ENCODE peak calls at places on chromosomes 5 and 9, in nine cellular contexts. One of them, this sample, is unnamed.

GRCh38 chr5:181098642-181099452 is 32.1 kb downstream of the OR2V1 start:
- DNase-seq in T follicular helper cell: no peak
- DNase-seq in amniotic stem cell: no peak
- DNase-seq in AG08396: no peak
- DNase-seq in C1 segment of cervical spinal cord: no peak
- DNase-seq in memory B cell: no peak
- DNase-seq in colonic mucosa: no peak
- DNase-seq in AG10803: no peak
- DNase-seq in pulmonary artery endothelial cell: no peak
- DNase-seq in this sample: peak

GRCh38 chr5:173760461-173761181 is 127.5 kb upstream of the CPEB4 start:
- DNase-seq in T follicular helper cell: no peak
- DNase-seq in amniotic stem cell: no peak
- DNase-seq in AG08396: no peak
- DNase-seq in C1 segment of cervical spinal cord: no peak
- DNase-seq in memory B cell: no peak
- DNase-seq in colonic mucosa: no peak
- DNase-seq in AG10803: no peak
- DNase-seq in pulmonary artery endothelial cell: no peak
- DNase-seq in this sample: no peak

GRCh38 chr9:93134740-93135444 is 841 bp upstream of the NINJ1 start:
- DNase-seq in T follicular helper cell: no peak
- DNase-seq in amniotic stem cell: no peak
- DNase-seq in AG08396: no peak
- DNase-seq in C1 segment of cervical spinal cord: no peak
- DNase-seq in memory B cell: no peak
- DNase-seq in colonic mucosa: no peak
- DNase-seq in AG10803: no peak
- DNase-seq in pulmonary artery endothelial cell: no peak
- DNase-seq in this sample: no peak

GRCh38 chr9:112127281-112127680 is 47.8 kb downstream of the SUSD1 start:
- DNase-seq in T follicular helper cell: no peak
- DNase-seq in amniotic stem cell: no peak
- DNase-seq in AG08396: no peak
- DNase-seq in C1 segment of cervical spinal cord: no peak
- DNase-seq in memory B cell: no peak
- DNase-seq in colonic mucosa: no peak
- DNase-seq in AG10803: no peak
- DNase-seq in pulmonary artery endothelial cell: no peak
- DNase-seq in this sample: no peak

GRCh38 chr5:43389679-43390329 is 22.4 kb downstream of the CCL28 start:
- DNase-seq in T follicular helper cell: peak
- DNase-seq in amniotic stem cell: peak
- DNase-seq in AG08396: peak
- DNase-seq in C1 segment of cervical spinal cord: no peak
- DNase-seq in memory B cell: peak
- DNase-seq in colonic mucosa: peak
- DNase-seq in AG10803: peak
- DNase-seq in pulmonary artery endothelial cell: peak
- DNase-seq in this sample: peak

GRCh38 chr9:98778711-98779530 is 17.4 kb downstream of the ANKS6 start:
- DNase-seq in T follicular helper cell: no peak
- DNase-seq in amniotic stem cell: no peak
- DNase-seq in AG08396: no peak
- DNase-seq in C1 segment of cervical spinal cord: no peak
- DNase-seq in memory B cell: no peak
- DNase-seq in colonic mucosa: peak
- DNase-seq in AG10803: no peak
- DNase-seq in pulmonary artery endothelial cell: peak
- DNase-seq in this sample: no peak

GRCh38 chr5:21806943-21807342 is 1046.2 kb downstream of the CDH12 start:
- DNase-seq in T follicular helper cell: no peak
- DNase-seq in amniotic stem cell: no peak
- DNase-seq in AG08396: no peak
- DNase-seq in C1 segment of cervical spinal cord: no peak
- DNase-seq in memory B cell: no peak
- DNase-seq in colonic mucosa: no peak
- DNase-seq in AG10803: peak
- DNase-seq in pulmonary artery endothelial cell: no peak
- DNase-seq in this sample: no peak

GRCh38 chr9:113528088-113528487 is 64.6 kb downstream of the RGS3 start:
- DNase-seq in T follicular helper cell: no peak
- DNase-seq in amniotic stem cell: no peak
- DNase-seq in AG08396: no peak
- DNase-seq in C1 segment of cervical spinal cord: no peak
- DNase-seq in memory B cell: no peak
- DNase-seq in colonic mucosa: peak
- DNase-seq in AG10803: no peak
- DNase-seq in pulmonary artery endothelial cell: no peak
- DNase-seq in this sample: no peak

GRCh38 chr5:59746261-59746765 is 147.2 kb downstream of the PDE4D start:
- DNase-seq in T follicular helper cell: no peak
- DNase-seq in amniotic stem cell: no peak
- DNase-seq in AG08396: no peak
- DNase-seq in C1 segment of cervical spinal cord: no peak
- DNase-seq in memory B cell: no peak
- DNase-seq in colonic mucosa: peak
- DNase-seq in AG10803: peak
- DNase-seq in pulmonary artery endothelial cell: no peak
- DNase-seq in this sample: peak

GRCh38 chr5:128304791-128305190 is 221.2 kb downstream of the SLC12A2 start:
- DNase-seq in T follicular helper cell: no peak
- DNase-seq in amniotic stem cell: no peak
- DNase-seq in AG08396: no peak
- DNase-seq in C1 segment of cervical spinal cord: no peak
- DNase-seq in memory B cell: no peak
- DNase-seq in colonic mucosa: no peak
- DNase-seq in AG10803: no peak
- DNase-seq in pulmonary artery endothelial cell: no peak
- DNase-seq in this sample: no peak

GRCh38 chr9:112396416-112396815 is 16.5 kb downstream of the HSDL2 start:
- DNase-seq in T follicular helper cell: no peak
- DNase-seq in amniotic stem cell: no peak
- DNase-seq in AG08396: no peak
- DNase-seq in C1 segment of cervical spinal cord: no peak
- DNase-seq in memory B cell: no peak
- DNase-seq in colonic mucosa: no peak
- DNase-seq in AG10803: no peak
- DNase-seq in pulmonary artery endothelial cell: no peak
- DNase-seq in this sample: no peak

This sample was measured in SK-MEL-5.